ENCODE peak calls at places on chromosome 1, in nine cellular contexts. B is activated T-cell treated with anti-CD3 and anti-CD28 coated beads, Interleukin-2, amount 50 U/mL, for 4 hours; I is stimulated activated CD4-positive, alpha-beta T cell treated with anti-CD3 and anti-CD28 coated beads, Interleukin-15, amount 100 ng/mL, for 24 hours; G is NCI-H2029; Z is HuH-7.5; P is head of caudate nucleus; H is GM12865; K is NCI-H1048; E is mucosa of gallbladder. Y is an unnamed sample.

GRCh38 chr1:47738560-47739182 is 258.5 kb downstream of the TRABD2B start:
- DNase-seq in G (peak), E (peak), B (no peak), P (no peak), K (no peak), H (no peak), I (no peak), Z (peak), Y (no peak)

GRCh38 chr1:91795601-91796389 is 90.2 kb downstream of the TGFBR3 start:
- DNase-seq in E (no peak), H (no peak), Z (no peak), P (no peak), K (no peak), B (no peak), G (no peak), I (no peak), Y (no peak)

GRCh38 chr1:185207980-185208602 is 51.1 kb downstream of the SWT1 start:
- DNase-seq in P (no peak), K (no peak), I (no peak), G (no peak), Z (no peak), E (no peak), B (no peak), H (no peak), Y (no peak)

GRCh38 chr1:109246141-109246551 is 3.2 kb upstream of the CELSR2 start:
- DNase-seq in K (no peak), Z (no peak), B (no peak), E (no peak), I (no peak), G (no peak), P (no peak), H (no peak), Y (no peak)

GRCh38 chr1:16236091-16236494 is 890 bp downstream of the CPLANE2 start:
- DNase-seq in B (peak), E (no peak), K (no peak), P (no peak), G (peak), Z (peak), H (peak), I (peak), Y (no peak)

GRCh38 chr1:85933901-85934300 is 222.7 kb downstream of the COL24A1 start:
- DNase-seq in K (no peak), Z (no peak), B (no peak), I (no peak), G (no peak), E (no peak), H (no peak), P (no peak), Y (no peak)

GRCh38 chr1:235429143-235429542 is 61.9 kb downstream of the TBCE start:
- DNase-seq in H (no peak), P (no peak), G (no peak), B (no peak), I (no peak), K (no peak), E (no peak), Z (no peak), Y (no peak)

GRCh38 chr1:24635195-24635843 is 7.8 kb upstream of the SRRM1 start:
- DNase-seq in K (peak), B (no peak), I (no peak), H (peak), E (no peak), P (no peak), Z (peak), G (peak), Y (no peak)

GRCh38 chr1:216600730-216601426 is 122.4 kb downstream of the ESRRG start:
- DNase-seq in K (no peak), P (peak), B (no peak), H (peak), E (peak), Z (peak), G (peak), I (peak), Y (no peak)

GRCh38 chr1:185420588-185421081 is 103.6 kb upstream of the IVNS1ABP start:
- DNase-seq in B (no peak), P (no peak), G (no peak), I (no peak), K (no peak), H (no peak), E (no peak), Z (no peak), Y (no peak)

Y was measured in vagina.